ENCODE peak calls at places on chromosomes 12 and 14, in ten cellular contexts. E, X, M, F, O, J, T, A, C and G are unnamed samples.

GRCh38 chr12:98645572-98646067 is 530 bp downstream of the APAF1 start:
- DNase-seq in F (no peak), E (peak), J (no peak), M (no peak), A (peak), C (no peak), T (peak), X (no peak), O (peak), G (no peak)

GRCh38 chr12:131375261-131375971 is 335.5 kb upstream of the SFSWAP start:
- DNase-seq in J (no peak), F (no peak), C (no peak), E (no peak), T (no peak), O (no peak), A (no peak), X (no peak), M (no peak), G (no peak)

GRCh38 chr12:52603314-52603713 is 2.1 kb upstream of the KRT72 start:
- DNase-seq in O (no peak), A (no peak), F (peak), M (no peak), X (no peak), E (no peak), C (no peak), T (no peak), J (no peak), G (no peak)

GRCh38 chr14:60277605-60278190 is 28.7 kb downstream of the PPM1A start:
- DNase-seq in A (no peak), F (no peak), O (no peak), T (no peak), X (no peak), E (no peak), C (no peak), M (no peak), J (no peak), G (no peak)

GRCh38 chr12:17609152-17609551 is 480.8 kb downstream of the RERGL start:
- DNase-seq in T (no peak), C (no peak), E (no peak), J (no peak), F (no peak), X (no peak), A (no peak), M (no peak), O (no peak), G (no peak)

GRCh38 chr14:86012391-86012790 is 482.4 kb downstream of the FLRT2 start:
- DNase-seq in J (no peak), E (no peak), X (no peak), O (no peak), T (no peak), A (no peak), M (no peak), F (no peak), C (no peak), G (no peak)

GRCh38 chr12:12007001-12007712 is 63.6 kb upstream of the BCL2L14 start:
- DNase-seq in O (no peak), M (no peak), F (peak), A (peak), X (peak), E (no peak), T (peak), J (no peak), C (no peak), G (no peak)

GRCh38 chr14:24068711-24069410 is 2.5 kb upstream of the CPNE6 start:
- DNase-seq in J (peak), F (no peak), M (no peak), E (no peak), T (no peak), A (no peak), O (no peak), C (no peak), X (no peak), G (no peak)

GRCh38 chr12:14416658-14417057 is 51.2 kb downstream of the ATF7IP start:
- DNase-seq in A (peak), F (peak), T (peak), M (peak), X (peak), C (no peak), E (no peak), J (no peak), O (peak), G (no peak)

GRCh38 chr12:12735301-12735700 is 18.1 kb downstream of the CDKN1B start:
- DNase-seq in E (no peak), A (no peak), T (peak), F (peak), M (no peak), O (peak), J (no peak), C (no peak), X (no peak), G (no peak)

GRCh38 chr14:67697006-67697405 is 1.4 kb upstream of the RDH11 start:
- DNase-seq in M (no peak), E (no peak), O (no peak), A (no peak), C (no peak), F (no peak), T (no peak), X (no peak), J (no peak), G (no peak)

GRCh38 chr12:31020385-31021166 is 53.1 kb upstream of the DDX11 start:
- DNase-seq in C (no peak), X (no peak), J (no peak), A (no peak), E (no peak), F (no peak), T (no peak), M (no peak), O (no peak), G (no peak)

GRCh38 chr14:78967111-78967809 is 797.1 kb downstream of the NRXN3 start:
- DNase-seq in X (peak), J (no peak), C (no peak), T (peak), A (no peak), F (peak), E (no peak), M (peak), O (peak), G (no peak)

GRCh38 chr14:67749341-67750110 is 47.8 kb downstream of the RDH12 start:
- DNase-seq in F (peak), T (no peak), A (no peak), X (peak), J (no peak), C (no peak), E (no peak), M (no peak), O (peak), G (no peak)

GRCh38 chr12:56278905-56279304 is 12.2 kb downstream of the COQ10A start:
- DNase-seq in J (no peak), X (no peak), F (no peak), E (no peak), A (no peak), T (no peak), O (no peak), M (no peak), C (no peak), G (no peak)

GRCh38 chr14:103418508-103418818 is 33.2 kb downstream of the MARK3 start:
- DNase-seq in A (no peak), X (peak), J (no peak), C (no peak), T (peak), O (peak), E (no peak), M (no peak), F (peak), G (no peak)

GRCh38 chr12:57490126-57490525 is 2.3 kb downstream of the MARS1 start:
- DNase-seq in X (no peak), O (no peak), T (no peak), A (no peak), M (no peak), E (no peak), C (no peak), J (peak), F (no peak), G (no peak)

GRCh38 chr12:22283508-22283907 is 51.0 kb downstream of the ST8SIA1 start:
- DNase-seq in F (no peak), J (no peak), M (no peak), A (no peak), X (no peak), C (no peak), E (no peak), O (no peak), T (no peak), G (no peak)

GRCh38 chr12:122021193-122021821 is 377 bp upstream of the BCL7A start:
- DNase-seq in T (no peak), A (no peak), O (no peak), J (peak), F (peak), C (no peak), X (no peak), E (peak), M (no peak), G (peak)

GRCh38 chr14:63933110-63933509 is 80.3 kb downstream of the SYNE2 start:
- DNase-seq in M (no peak), O (no peak), E (no peak), J (no peak), C (no peak), A (no peak), T (no peak), F (no peak), X (no peak), G (no peak)

GRCh38 chr14:23131482-23131881 is 12.4 kb upstream of the CEBPE start:
- DNase-seq in J (no peak), T (no peak), C (no peak), X (no peak), E (no peak), A (no peak), F (no peak), M (no peak), O (no peak), G (no peak)

GRCh38 chr12:51994959-51995358 is 11.8 kb upstream of the TAMALIN start:
- DNase-seq in E (no peak), J (no peak), C (no peak), O (no peak), F (peak), X (peak), A (no peak), T (no peak), M (peak), G (no peak)

GRCh38 chr14:77376380-77376770 is 519 bp downstream of the TMED8 start:
- DNase-seq in E (peak), T (peak), C (peak), F (peak), A (peak), M (no peak), O (peak), J (peak), X (no peak), G (peak)

GRCh38 chr14:77369280-77369679 is 7.6 kb downstream of the TMED8 start:
- DNase-seq in F (no peak), X (no peak), A (peak), M (no peak), J (no peak), C (no peak), T (no peak), O (no peak), E (no peak), G (no peak)

GRCh38 chr14:77375164-77375950 is 1.5 kb downstream of the TMED8 start:
- DNase-seq in M (no peak), T (no peak), J (no peak), A (no peak), C (no peak), O (no peak), F (no peak), X (no peak), E (no peak), G (no peak)

GRCh38 chr14:77375973-77376372 is 921 bp downstream of the TMED8 start:
- DNase-seq in M (no peak), O (peak), A (no peak), C (no peak), E (no peak), X (no peak), T (peak), F (no peak), J (no peak), G (no peak)

GRCh38 chr14:77372304-77372841 is 4.5 kb downstream of the TMED8 start:
- DNase-seq in O (peak), C (no peak), X (peak), T (peak), F (no peak), A (no peak), M (peak), E (no peak), J (no peak), G (no peak)
- H3K4me3 ChIP-seq in O (no peak), C (no peak), X (no peak), T (no peak), F (no peak), A (no peak), M (no peak), E (no peak), J (no peak), G (no peak)

DNA sequence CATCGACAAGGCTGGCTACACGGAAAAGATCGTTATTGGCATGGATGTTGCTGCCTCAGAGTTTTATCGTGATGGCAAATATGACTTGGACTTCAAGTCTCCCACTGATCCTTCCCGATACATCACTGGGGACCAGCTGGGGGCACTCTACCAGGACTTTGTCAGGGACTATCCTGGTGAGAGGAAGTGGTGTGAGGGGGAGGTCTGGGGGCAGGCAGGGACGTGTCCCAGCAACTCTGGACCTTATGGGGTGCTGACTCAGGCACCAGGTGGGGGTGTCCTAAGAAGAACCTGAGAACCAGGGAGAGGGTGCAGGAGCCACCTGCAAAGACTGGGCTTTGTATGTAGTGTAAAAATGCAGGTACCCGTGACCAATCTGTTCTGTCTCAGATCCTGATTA is 5.2 kb downstream of the ENO2 start:
- DNase-seq in F (no peak), M (no peak), J (peak), A (no peak), T (no peak), E (no peak), X (no peak), O (no peak), C (no peak), G (no peak)
- H3K4me3 ChIP-seq in F (no peak), M (no peak), J (no peak), A (no peak), T (no peak), E (no peak), X (no peak), O (no peak), C (no peak), G (no peak)

GRCh38 chr14:105528859-105529505 is 2.6 kb downstream of the TMEM121 start:
- DNase-seq in C (no peak), T (peak), F (no peak), E (no peak), O (no peak), A (no peak), J (peak), X (no peak), M (no peak), G (peak)
- H3K4me3 ChIP-seq in C (no peak), T (no peak), F (no peak), E (peak), O (no peak), A (peak), J (no peak), X (peak), M (no peak), G (peak)

GRCh38 chr12:109621271-109621671 is 47.7 kb downstream of the MVK start:
- DNase-seq in A (no peak), M (peak), X (no peak), C (no peak), T (no peak), E (no peak), O (peak), F (peak), J (no peak), G (no peak)

GRCh38 chr12:109615556-109616229 is 42.1 kb downstream of the MVK start:
- DNase-seq in M (no peak), X (no peak), T (no peak), A (no peak), J (no peak), C (no peak), F (no peak), E (no peak), O (no peak), G (no peak)

GRCh38 chr12:109619002-109619604 is 45.5 kb downstream of the MVK start:
- DNase-seq in C (no peak), A (no peak), M (no peak), F (no peak), J (no peak), O (no peak), E (no peak), T (no peak), X (no peak), G (no peak)

GRCh38 chr12:109617496-109617895 is 43.9 kb downstream of the MVK start:
- DNase-seq in E (no peak), T (no peak), F (no peak), J (no peak), X (no peak), A (no peak), O (no peak), M (no peak), C (no peak), G (no peak)

GRCh38 chr12:109618091-109618490 is 44.5 kb downstream of the MVK start:
- DNase-seq in X (no peak), O (no peak), J (no peak), C (no peak), F (no peak), E (no peak), A (no peak), M (no peak), T (no peak), G (no peak)
- H3K4me3 ChIP-seq in X (no peak), O (no peak), J (no peak), C (no peak), F (no peak), E (no peak), A (no peak), M (no peak), T (no peak), G (no peak)

GRCh38 chr12:55126106-55126505 is at the start of gene OR9K2:
- DNase-seq in T (no peak), M (no peak), A (no peak), O (no peak), C (no peak), E (no peak), J (no peak), X (no peak), F (no peak), G (no peak)
- H3K4me3 ChIP-seq in T (no peak), M (no peak), A (no peak), O (no peak), C (no peak), E (no peak), J (no peak), X (no peak), F (no peak), G (no peak)

GRCh38 chr12:1533205-1533601 is 61.2 kb downstream of the FBXL14 start:
- DNase-seq in O (peak), C (no peak), F (peak), A (no peak), M (no peak), E (no peak), J (no peak), T (no peak), X (no peak), G (no peak)
- H3K4me3 ChIP-seq in O (peak), C (no peak), F (peak), A (peak), M (peak), E (no peak), J (no peak), T (no peak), X (no peak), G (peak)

DNA sequence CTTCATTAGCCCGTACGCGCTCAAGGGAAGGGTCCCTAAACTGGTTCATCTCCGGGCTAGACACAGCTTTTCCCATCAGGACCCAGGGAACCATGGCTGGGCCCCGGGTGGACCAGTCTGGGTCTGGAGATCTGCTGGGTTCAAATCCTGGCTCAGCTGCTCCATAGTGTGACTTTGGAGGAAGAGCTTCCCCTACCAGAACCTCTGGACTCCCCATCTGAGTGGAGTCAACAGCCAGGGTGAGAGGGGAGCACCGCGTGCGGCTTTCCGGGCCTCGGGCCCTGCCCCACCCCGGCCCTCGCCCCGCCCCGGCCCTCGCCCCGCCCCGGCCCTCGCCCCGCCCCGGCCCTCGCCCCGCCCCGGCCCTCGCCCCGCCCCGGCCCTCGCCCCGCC is 41.2 kb downstream of the BEGAIN start:
- DNase-seq in O (no peak), C (no peak), T (no peak), M (no peak), E (no peak), X (no peak), F (no peak), A (peak), J (no peak), G (no peak)
- H3K4me3 ChIP-seq in O (no peak), C (no peak), T (no peak), M (no peak), E (no peak), X (no peak), F (peak), A (no peak), J (peak), G (peak)

GRCh38 chr12:124852329-124852831 is 11.3 kb downstream of the SCARB1 start:
- DNase-seq in O (peak), T (peak), M (no peak), C (peak), X (no peak), J (no peak), A (no peak), F (peak), E (no peak), G (peak)
- H3K4me3 ChIP-seq in O (no peak), T (no peak), M (no peak), C (no peak), X (no peak), J (no peak), A (no peak), F (no peak), E (no peak), G (no peak)

GRCh38 chr12:64673490-64674169 is 63.3 kb downstream of the RASSF3 start:
- DNase-seq in T (no peak), E (no peak), O (no peak), C (no peak), J (no peak), X (peak), A (peak), F (no peak), M (no peak), G (no peak)

GRCh38 chr12:64670039-64670438 is 59.7 kb downstream of the RASSF3 start:
- DNase-seq in J (no peak), T (no peak), O (no peak), E (no peak), F (no peak), X (no peak), A (peak), M (no peak), C (no peak), G (no peak)

GRCh38 chr12:64672925-64673409 is 62.7 kb downstream of the RASSF3 start:
- DNase-seq in M (no peak), J (no peak), F (peak), A (peak), X (peak), T (peak), O (peak), E (no peak), C (no peak), G (peak)

GRCh38 chr12:64670856-64671639 is 60.8 kb downstream of the RASSF3 start:
- DNase-seq in X (peak), T (peak), C (no peak), F (peak), A (peak), J (no peak), O (peak), E (no peak), M (no peak), G (no peak)

GRCh38 chr12:64671682-64672081 is 61.4 kb downstream of the RASSF3 start:
- DNase-seq in F (no peak), E (no peak), J (no peak), X (no peak), A (no peak), T (no peak), C (no peak), O (no peak), M (no peak), G (no peak)
- H3K4me3 ChIP-seq in F (no peak), E (no peak), J (no peak), X (no peak), A (no peak), T (no peak), C (no peak), O (no peak), M (no peak), G (no peak)